ENCODE peak calls at places on chromosomes 12 and 14, in ten cellular contexts. One of them, this sample, is unnamed.

GRCh38 chr12:82299617-82300016 is 58.6 kb downstream of the CCDC59 start:
- DNase-seq in NB4: no peak
- DNase-seq in heart left ventricle: no peak
- DNase-seq in stomach: no peak
- DNase-seq in body of pancreas: no peak
- DNase-seq in transverse colon: no peak
- DNase-seq in ovary: no peak
- DNase-seq in tibial nerve: no peak
- DNase-seq in lower leg skin: no peak
- DNase-seq in A549: no peak
- DNase-seq in this sample: no peak

GRCh38 chr12:123979566-123979965 is 6.6 kb downstream of the ZNF664 start:
- DNase-seq in NB4: no peak
- DNase-seq in heart left ventricle: no peak
- DNase-seq in stomach: no peak
- DNase-seq in body of pancreas: no peak
- DNase-seq in transverse colon: no peak
- DNase-seq in ovary: no peak
- DNase-seq in tibial nerve: no peak
- DNase-seq in lower leg skin: no peak
- DNase-seq in A549: no peak
- DNase-seq in this sample: no peak

GRCh38 chr14:88791629-88792571 is 853 bp downstream of the EML5 start:
- DNase-seq in NB4: peak; percentile 3
- DNase-seq in heart left ventricle: no peak
- DNase-seq in stomach: peak; percentile 28
- DNase-seq in body of pancreas: peak; percentile 21
- DNase-seq in transverse colon: peak; percentile 25
- DNase-seq in ovary: peak; percentile 55
- DNase-seq in tibial nerve: no peak
- DNase-seq in lower leg skin: no peak
- DNase-seq in A549: peak; percentile 5
- DNase-seq in this sample: peak; percentile 45

GRCh38 chr14:75431011-75431410 is 3.2 kb downstream of the JDP2 start:
- DNase-seq in NB4: no peak
- DNase-seq in heart left ventricle: no peak
- DNase-seq in stomach: no peak
- DNase-seq in body of pancreas: no peak
- DNase-seq in transverse colon: no peak
- DNase-seq in ovary: no peak
- DNase-seq in tibial nerve: no peak
- DNase-seq in lower leg skin: no peak
- DNase-seq in A549: no peak
- DNase-seq in this sample: no peak

GRCh38 chr12:103884316-103884715 is 43.3 kb upstream of the NT5DC3 start:
- DNase-seq in NB4: peak; percentile 75
- DNase-seq in heart left ventricle: no peak
- DNase-seq in stomach: no peak
- DNase-seq in body of pancreas: no peak
- DNase-seq in transverse colon: peak; percentile 24
- DNase-seq in ovary: no peak
- DNase-seq in tibial nerve: no peak
- DNase-seq in lower leg skin: no peak
- DNase-seq in A549: no peak
- DNase-seq in this sample: peak; percentile 22

GRCh38 chr14:44963775-44964380 is 1.9 kb downstream of the TOGARAM1 start:
- DNase-seq in NB4: peak; percentile 41
- DNase-seq in heart left ventricle: no peak
- DNase-seq in stomach: no peak
- DNase-seq in body of pancreas: no peak
- DNase-seq in transverse colon: no peak
- DNase-seq in ovary: no peak
- DNase-seq in tibial nerve: no peak
- DNase-seq in lower leg skin: no peak
- DNase-seq in A549: no peak
- DNase-seq in this sample: peak; percentile 37

GRCh38 chr12:51538599-51538998 is 52.4 kb upstream of the SCN8A start:
- DNase-seq in NB4: no peak
- DNase-seq in heart left ventricle: no peak
- DNase-seq in stomach: no peak
- DNase-seq in body of pancreas: no peak
- DNase-seq in transverse colon: no peak
- DNase-seq in ovary: no peak
- DNase-seq in tibial nerve: no peak
- DNase-seq in lower leg skin: no peak
- DNase-seq in A549: no peak
- DNase-seq in this sample: no peak

GRCh38 chr12:88736031-88736430 is 155.8 kb upstream of the KITLG start:
- DNase-seq in NB4: no peak
- DNase-seq in heart left ventricle: no peak
- DNase-seq in stomach: no peak
- DNase-seq in body of pancreas: no peak
- DNase-seq in transverse colon: no peak
- DNase-seq in ovary: no peak
- DNase-seq in tibial nerve: no peak
- DNase-seq in lower leg skin: no peak
- DNase-seq in A549: no peak
- DNase-seq in this sample: no peak

GRCh38 chr12:68612245-68612644 is 1.5 kb downstream of the RAP1B start:
- DNase-seq in NB4: peak; percentile 32
- DNase-seq in heart left ventricle: no peak
- DNase-seq in stomach: no peak
- DNase-seq in body of pancreas: no peak
- DNase-seq in transverse colon: no peak
- DNase-seq in ovary: no peak
- DNase-seq in tibial nerve: no peak
- DNase-seq in lower leg skin: no peak
- DNase-seq in A549: no peak
- DNase-seq in this sample: peak; percentile 21

GRCh38 chr12:124509676-124510300 is 57.6 kb downstream of the NCOR2 start:
- DNase-seq in NB4: peak; percentile 57
- DNase-seq in heart left ventricle: no peak
- DNase-seq in stomach: peak; percentile 65
- DNase-seq in body of pancreas: peak; percentile 81
- DNase-seq in transverse colon: peak; percentile 55
- DNase-seq in ovary: no peak
- DNase-seq in tibial nerve: peak; percentile 81
- DNase-seq in lower leg skin: peak; percentile 59
- DNase-seq in A549: no peak
- DNase-seq in this sample: peak; percentile 29

GRCh38 chr12:122887817-122888212 is 8.1 kb downstream of the VPS37B start:
- DNase-seq in NB4: no peak
- DNase-seq in heart left ventricle: no peak
- DNase-seq in stomach: no peak
- DNase-seq in body of pancreas: no peak
- DNase-seq in transverse colon: no peak
- DNase-seq in ovary: no peak
- DNase-seq in tibial nerve: no peak
- DNase-seq in lower leg skin: no peak
- DNase-seq in A549: no peak
- DNase-seq in this sample: peak; percentile 53

DNA sequence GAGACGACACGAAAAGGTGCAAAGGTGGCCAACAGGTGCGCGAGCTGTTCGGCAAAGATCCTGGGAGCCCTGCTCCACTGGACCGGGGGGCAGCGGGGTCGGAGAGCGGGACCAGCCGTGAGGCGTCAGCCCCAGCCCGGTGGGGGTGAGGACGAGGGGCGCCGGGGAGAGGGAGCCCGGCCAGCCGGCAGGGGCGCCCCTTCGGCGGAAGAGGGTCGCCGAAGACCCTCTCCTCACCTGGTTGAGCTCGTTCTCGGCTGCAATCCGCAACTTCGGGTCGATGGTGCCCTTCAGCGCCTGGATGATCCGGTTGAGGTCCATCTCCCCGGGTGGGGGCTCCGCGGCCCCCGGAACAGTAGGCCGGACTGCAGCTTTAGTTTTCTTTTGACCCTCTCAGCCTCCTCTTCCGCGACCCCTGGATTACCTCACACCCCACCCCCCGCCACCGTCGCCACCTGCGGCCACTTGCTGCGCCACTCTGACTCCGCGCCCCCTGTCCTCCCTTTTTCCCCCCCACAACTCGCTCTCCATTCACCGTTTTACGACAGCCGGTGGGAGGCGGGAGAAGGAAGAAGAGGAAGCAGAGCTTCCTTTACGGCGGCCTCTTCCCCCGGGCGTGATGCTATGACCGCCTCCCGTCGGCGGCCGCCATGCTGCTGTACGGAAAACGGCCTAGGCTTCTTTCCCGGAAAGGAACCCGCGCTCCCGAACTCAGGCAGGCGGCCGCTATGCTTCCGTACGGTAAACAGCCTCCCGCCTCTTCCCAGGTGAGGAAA is at the start of gene IPO8:
- DNase-seq in NB4: peak; percentile 95
- DNase-seq in heart left ventricle: peak; percentile 93
- DNase-seq in stomach: peak; percentile 92
- DNase-seq in body of pancreas: peak; percentile 93
- DNase-seq in transverse colon: peak; percentile 95
- DNase-seq in ovary: peak; percentile 94
- DNase-seq in tibial nerve: peak; percentile 81
- DNase-seq in lower leg skin: peak; percentile 91
- DNase-seq in A549: peak; percentile 89
- DNase-seq in this sample: peak; percentile 91
- TF ChIP-seq POLR2A in NB4: peak; percentile 47
- TF ChIP-seq POLR2A in heart left ventricle: no peak
- TF ChIP-seq POLR2A in stomach: no peak
- TF ChIP-seq POLR2A in body of pancreas: peak; percentile 6
- TF ChIP-seq POLR2A in transverse colon: peak; percentile 17
- TF ChIP-seq POLR2A in ovary: peak; percentile 13
- TF ChIP-seq POLR2A in tibial nerve: no peak
- TF ChIP-seq POLR2A in lower leg skin: no peak
- TF ChIP-seq POLR2A in A549: peak; percentile 48
- TF ChIP-seq POLR2A in this sample: peak; percentile 51

GRCh38 chr12:64390275-64390851 is at the start of gene C12orf56:
- DNase-seq in NB4: no peak
- DNase-seq in heart left ventricle: no peak
- DNase-seq in stomach: no peak
- DNase-seq in body of pancreas: peak; percentile 17
- DNase-seq in transverse colon: peak; percentile 17
- DNase-seq in ovary: no peak
- DNase-seq in tibial nerve: no peak
- DNase-seq in lower leg skin: no peak
- DNase-seq in A549: peak; percentile 84
- DNase-seq in this sample: peak; percentile 38
- TF ChIP-seq POLR2A in NB4: no peak
- TF ChIP-seq POLR2A in heart left ventricle: no peak
- TF ChIP-seq POLR2A in stomach: no peak
- TF ChIP-seq POLR2A in body of pancreas: no peak
- TF ChIP-seq POLR2A in transverse colon: no peak
- TF ChIP-seq POLR2A in ovary: no peak
- TF ChIP-seq POLR2A in tibial nerve: no peak
- TF ChIP-seq POLR2A in lower leg skin: no peak
- TF ChIP-seq POLR2A in A549: peak; percentile 50
- TF ChIP-seq POLR2A in this sample: no peak

GRCh38 chr12:111012918-111013317 is 92.5 kb upstream of the MYL2 start:
- DNase-seq in NB4: no peak
- DNase-seq in heart left ventricle: no peak
- DNase-seq in stomach: no peak
- DNase-seq in body of pancreas: no peak
- DNase-seq in transverse colon: no peak
- DNase-seq in ovary: no peak
- DNase-seq in tibial nerve: no peak
- DNase-seq in lower leg skin: no peak
- DNase-seq in A549: no peak
- DNase-seq in this sample: no peak
- TF ChIP-seq POLR2A in NB4: no peak
- TF ChIP-seq POLR2A in heart left ventricle: no peak
- TF ChIP-seq POLR2A in stomach: no peak
- TF ChIP-seq POLR2A in body of pancreas: no peak
- TF ChIP-seq POLR2A in transverse colon: no peak
- TF ChIP-seq POLR2A in ovary: no peak
- TF ChIP-seq POLR2A in tibial nerve: no peak
- TF ChIP-seq POLR2A in lower leg skin: no peak
- TF ChIP-seq POLR2A in A549: no peak
- TF ChIP-seq POLR2A in this sample: no peak

GRCh38 chr14:59483360-59483759 is 848 bp downstream of the L3HYPDH start:
- DNase-seq in NB4: no peak
- DNase-seq in heart left ventricle: no peak
- DNase-seq in stomach: no peak
- DNase-seq in body of pancreas: no peak
- DNase-seq in transverse colon: no peak
- DNase-seq in ovary: no peak
- DNase-seq in tibial nerve: no peak
- DNase-seq in lower leg skin: no peak
- DNase-seq in A549: peak; percentile 25
- DNase-seq in this sample: peak; percentile 27

GRCh38 chr14:59482471-59483331 is 1.5 kb downstream of the L3HYPDH start:
- DNase-seq in NB4: peak; percentile 6
- DNase-seq in heart left ventricle: peak; percentile 26
- DNase-seq in stomach: no peak
- DNase-seq in body of pancreas: peak; percentile 54
- DNase-seq in transverse colon: peak; percentile 20
- DNase-seq in ovary: peak; percentile 53
- DNase-seq in tibial nerve: no peak
- DNase-seq in lower leg skin: no peak
- DNase-seq in A549: peak; percentile 56
- DNase-seq in this sample: peak; percentile 57

GRCh38 chr14:59482120-59482434 is 2.1 kb downstream of the L3HYPDH start:
- DNase-seq in NB4: no peak
- DNase-seq in heart left ventricle: no peak
- DNase-seq in stomach: no peak
- DNase-seq in body of pancreas: no peak
- DNase-seq in transverse colon: no peak
- DNase-seq in ovary: no peak
- DNase-seq in tibial nerve: no peak
- DNase-seq in lower leg skin: no peak
- DNase-seq in A549: peak; percentile 18
- DNase-seq in this sample: no peak

GRCh38 chr14:59484611-59485174 is 376 bp downstream of the JKAMP start:
- DNase-seq in NB4: no peak
- DNase-seq in heart left ventricle: no peak
- DNase-seq in stomach: no peak
- DNase-seq in body of pancreas: no peak
- DNase-seq in transverse colon: no peak
- DNase-seq in ovary: no peak
- DNase-seq in tibial nerve: no peak
- DNase-seq in lower leg skin: no peak
- DNase-seq in A549: no peak
- DNase-seq in this sample: no peak

DNA sequence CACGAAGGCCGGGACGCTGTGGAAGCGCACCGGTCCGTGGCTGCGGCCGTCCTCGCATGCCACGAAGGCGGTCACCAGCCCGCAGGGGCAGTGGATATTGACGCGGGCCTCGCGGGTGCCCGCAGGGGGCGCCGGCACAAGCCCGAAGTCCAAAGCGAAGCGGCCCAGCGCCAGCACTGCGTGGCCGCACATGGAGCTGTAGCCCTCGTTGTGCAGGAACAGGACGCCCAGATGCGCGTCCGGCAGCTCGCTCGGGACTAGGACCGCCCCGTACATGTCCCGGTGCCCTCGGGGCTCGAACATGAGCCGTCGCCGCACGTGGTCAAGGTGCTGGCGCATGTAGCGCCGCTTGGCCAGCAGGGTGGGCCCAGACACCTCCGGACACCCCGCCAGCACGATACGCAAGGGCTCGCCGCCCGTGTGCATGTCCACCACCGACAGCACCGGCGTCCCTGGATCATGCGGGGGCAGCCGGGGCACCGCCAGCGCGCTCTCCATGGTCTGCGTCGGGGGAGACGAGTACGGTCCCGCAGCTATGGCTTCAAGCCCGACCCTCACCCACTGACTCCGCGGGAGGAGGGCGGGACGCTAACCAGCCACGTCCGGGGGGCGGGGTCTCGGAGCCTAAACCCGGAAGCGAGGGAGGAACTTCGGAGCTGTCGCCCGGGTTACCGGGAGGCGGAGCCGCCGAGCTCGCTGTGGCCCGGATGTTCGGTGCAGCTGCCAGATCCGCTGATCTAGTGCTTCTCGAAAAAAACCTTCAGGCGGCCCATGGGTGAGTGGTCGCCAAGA is at the start of the genes JKAMP and L3HYPDH:
- DNase-seq in NB4: peak; percentile 96
- DNase-seq in heart left ventricle: peak; percentile 98
- DNase-seq in stomach: peak; percentile 97
- DNase-seq in body of pancreas: peak; percentile 97
- DNase-seq in transverse colon: peak; percentile 98
- DNase-seq in ovary: peak; percentile 99
- DNase-seq in tibial nerve: peak; percentile 96
- DNase-seq in lower leg skin: peak; percentile 95
- DNase-seq in A549: peak; percentile 83
- DNase-seq in this sample: peak; percentile 97
- TF ChIP-seq POLR2A in NB4: peak; percentile 97
- TF ChIP-seq POLR2A in heart left ventricle: no peak
- TF ChIP-seq POLR2A in stomach: no peak
- TF ChIP-seq POLR2A in body of pancreas: peak; percentile 75
- TF ChIP-seq POLR2A in transverse colon: peak; percentile 83
- TF ChIP-seq POLR2A in ovary: peak; percentile 74
- TF ChIP-seq POLR2A in tibial nerve: peak; percentile 86
- TF ChIP-seq POLR2A in lower leg skin: no peak
- TF ChIP-seq POLR2A in A549: peak; percentile 84
- TF ChIP-seq POLR2A in this sample: peak; percentile 82